ENCODE peak calls at places on chromosomes 2 and 18, in six cellular contexts. J, Y, C, O, N and L are unnamed samples.

GRCh38 chr2:43070676-43071491 is 155.5 kb downstream of the ZFP36L2 start:
- DNase-seq in J (no peak), Y (no peak), C (no peak), O (no peak), N (peak; percentile 69), L (no peak)

GRCh38 chr2:192534076-192534475 is 339.3 kb upstream of the TMEFF2 start:
- DNase-seq in J (no peak), Y (no peak), C (no peak), O (no peak), N (no peak), L (no peak)

GRCh38 chr2:239929504-239929903 is 95.6 kb downstream of the NDUFA10 start:
- DNase-seq in J (no peak), Y (no peak), C (no peak), O (no peak), N (no peak), L (no peak)

GRCh38 chr2:237408280-237408679 is 5.7 kb downstream of the COL6A3 start:
- DNase-seq in J (no peak), Y (no peak), C (no peak), O (no peak), N (no peak), L (no peak)

GRCh38 chr18:61957801-61958516 is 65.2 kb upstream of the RNF152 start:
- DNase-seq in J (no peak), Y (no peak), C (no peak), O (no peak), N (no peak), L (no peak)

GRCh38 chr2:79219383-79219988 is 59.9 kb upstream of the REG3A start:
- DNase-seq in J (peak; percentile 31), Y (peak; percentile 50), C (peak; percentile 5), O (peak; percentile 66), N (peak; percentile 47), L (peak; percentile 64)

GRCh38 chr18:11780042-11780441 is 71.2 kb upstream of the CHMP1B start:
- DNase-seq in J (no peak), Y (no peak), C (no peak), O (no peak), N (no peak), L (no peak)

GRCh38 chr2:237427807-237428506 is 14.0 kb upstream of the COL6A3 start:
- DNase-seq in J (no peak), Y (no peak), C (no peak), O (no peak), N (no peak), L (no peak)

GRCh38 chr2:236852977-236853374 is 232.7 kb upstream of the COPS8 start:
- DNase-seq in J (no peak), Y (no peak), C (no peak), O (no peak), N (no peak), L (no peak)